ENCODE peak calls at places on chromosome X, in five cellular contexts. U is upper lobe of right lung, D is DMS153, L is non-pigmented ciliary epithelial cell, I is mesenteric fat pad. M is an unnamed sample.

GRCh38 chrX:19568422-19568821 is 53.1 kb upstream of the MAP3K15 start:
- DNase-seq in L (no peak), I (no peak), U (no peak), D (no peak), M (no peak)

GRCh38 chrX:112056886-112057285 is 25.7 kb downstream of the TRPC5 start:
- DNase-seq in D (no peak), L (no peak), U (no peak), I (no peak), M (no peak)

GRCh38 chrX:20248592-20249192 is 18.0 kb downstream of the RPS6KA3 start:
- DNase-seq in I (no peak), L (no peak), D (no peak), U (no peak), M (no peak)

GRCh38 chrX:68895339-68896250 is 66.8 kb downstream of the EFNB1 start:
- DNase-seq in I (no peak), L (no peak), U (no peak), D (peak), M (no peak)

GRCh38 chrX:17547658-17548057 is 172.7 kb downstream of the NHS start:
- DNase-seq in L (peak), I (no peak), U (peak), D (peak), M (no peak)

GRCh38 chrX:74349387-74349786 is 45.4 kb downstream of the ZCCHC13 start:
- DNase-seq in L (peak), U (no peak), I (no peak), D (no peak), M (no peak)

GRCh38 chrX:106932960-106933537 is 12.8 kb downstream of the CLDN2 start:
- DNase-seq in U (no peak), I (no peak), L (no peak), D (no peak), M (no peak)

GRCh38 chrX:63922221-63922620 is 137.2 kb upstream of the ARHGEF9 start:
- DNase-seq in U (no peak), L (no peak), D (no peak), I (no peak), M (no peak)

GRCh38 chrX:132836471-132836870 is 122.0 kb downstream of the HS6ST2 start:
- DNase-seq in U (no peak), D (no peak), I (no peak), L (no peak), M (no peak)

GRCh38 chrX:80431502-80431832 is 11.2 kb downstream of the TENT5D start:
- DNase-seq in U (no peak), L (no peak), D (no peak), I (no peak), M (no peak)

GRCh38 chrX:131633285-131633917 is 89.5 kb downstream of the OR13H1 start:
- DNase-seq in U (no peak), D (peak), L (no peak), I (no peak), M (peak)

GRCh38 chrX:38561951-38562719 is 793 bp downstream of the TSPAN7 start:
- DNase-seq in I (no peak), L (no peak), D (no peak), U (peak), M (no peak)

GRCh38 chrX:75278991-75279390 is 5.1 kb downstream of the UPRT start:
- DNase-seq in U (no peak), D (no peak), L (no peak), I (no peak), M (no peak)

GRCh38 chrX:30309139-30309571 is at the start of gene NR0B1:
- DNase-seq in D (peak), I (no peak), L (no peak), U (no peak), M (no peak)

GRCh38 chrX:110665636-110666035 is 130.0 kb downstream of the CHRDL1 start:
- DNase-seq in L (no peak), U (peak), D (no peak), I (no peak), M (no peak)

GRCh38 chrX:151975228-151975593 is 735 bp upstream of the GABRE start:
- DNase-seq in I (no peak), L (no peak), D (no peak), U (no peak), M (no peak)

GRCh38 chrX:154411322-154411980 is at the start of gene TAFAZZIN:
- DNase-seq in L (no peak), U (peak), I (peak), D (peak), M (no peak)

GRCh38 chrX:341541-342101 is 23.0 kb upstream of the GTPBP6 start:
- DNase-seq in I (peak), L (no peak), U (peak), D (no peak), M (no peak)

GRCh38 chrX:77446029-77446585 is 1.1 kb upstream of the FGF16 start:
- DNase-seq in U (peak), L (no peak), I (no peak), D (no peak), M (no peak)

GRCh38 chrX:55057691-55058249 is 17.1 kb upstream of the PAGE2B start:
- DNase-seq in L (no peak), I (no peak), U (no peak), D (peak), M (no peak)

GRCh38 chrX:11381464-11381863 is 88.3 kb downstream of the AMELX start:
- DNase-seq in L (no peak), D (peak), I (no peak), U (no peak), M (no peak)

GRCh38 chrX:11431833-11432232 is 138.6 kb downstream of the AMELX start:
- DNase-seq in L (no peak), U (no peak), D (no peak), I (no peak), M (no peak)

GRCh38 chrX:11366998-11367595 is 73.9 kb downstream of the AMELX start:
- DNase-seq in L (no peak), I (no peak), D (no peak), U (no peak), M (no peak)

GRCh38 chrX:8726031-8726652 is 5.8 kb downstream of the ANOS1 start:
- DNase-seq in L (no peak), D (peak), I (no peak), U (no peak), M (peak)

GRCh38 chrX:130111220-130111934 is 1.1 kb upstream of the ELF4 start:
- DNase-seq in U (peak), L (no peak), D (no peak), I (no peak), M (no peak)

GRCh38 chrX:49972313-49972712 is 49.9 kb downstream of the CLCN5 start:
- DNase-seq in I (no peak), U (no peak), L (no peak), D (no peak), M (no peak)

GRCh38 chrX:23610491-23610890 is 56.8 kb upstream of the PRDX4 start:
- DNase-seq in I (no peak), U (no peak), L (no peak), D (no peak), M (no peak)

M was measured in LNCaP clone FGC.